ENCODE peak calls at places on chromosomes 13 and 19, in seven cellular contexts. A is H54, I is GM23248, P is left lobe of liver, F is glutamatergic neuron, D is right cardiac atrium, Z is A549. T is an unnamed sample.

GRCh38 chr19:16157601-16158000 is 14.1 kb downstream of the HSH2D start:
- DNase-seq in D (no peak), Z (no peak), A (no peak), F (no peak), P (no peak), I (no peak), T (no peak)

GRCh38 chr13:110347535-110348308 is 40.6 kb downstream of the COL4A2 start:
- DNase-seq in I (peak), Z (peak), A (peak), F (no peak), D (peak), P (no peak), T (peak)

GRCh38 chr19:50489461-50490011 is 12.9 kb upstream of the GARIN5A start:
- DNase-seq in P (no peak), I (no peak), F (no peak), D (peak), A (no peak), Z (no peak), T (no peak)

GRCh38 chr13:79782541-79783216 is 301.7 kb downstream of the NDFIP2 start:
- DNase-seq in P (no peak), Z (no peak), F (peak), A (no peak), D (peak), I (no peak), T (no peak)

GRCh38 chr13:102900193-102900608 is 54.4 kb downstream of the ERCC5 start:
- DNase-seq in A (no peak), D (no peak), P (no peak), Z (no peak), I (no peak), F (no peak), T (no peak)

GRCh38 chr13:71968025-71968424 is 101.0 kb upstream of the DACH1 start:
- DNase-seq in P (no peak), A (no peak), I (no peak), Z (no peak), D (no peak), F (no peak), T (no peak)

GRCh38 chr19:15463865-15464371 is 426 bp downstream of the RASAL3 start:
- DNase-seq in F (no peak), A (no peak), D (peak), P (no peak), I (no peak), Z (no peak), T (no peak)

GRCh38 chr13:66657165-66657895 is 572.8 kb downstream of the PCDH9 start:
- DNase-seq in F (no peak), Z (peak), A (no peak), P (no peak), I (peak), D (peak), T (peak)